ENCODE peak calls at places on chromosomes 4 and X, in seven cellular contexts. C, T, Z, Q, A, F and K are unnamed samples.

GRCh38 chrX:9682456-9682855 is 83.2 kb downstream of the GPR143 start:
- DNase-seq in Q (no peak), Z (no peak), C (peak), T (peak), A (no peak), F (peak), K (no peak)

GRCh38 chr4:152734015-152734698 is 45.4 kb downstream of the TIGD4 start:
- DNase-seq in Q (peak), A (no peak), Z (no peak), T (no peak), F (no peak), C (no peak), K (no peak)

GRCh38 chrX:71532078-71532752 is 689 bp upstream of the OGT start:
- DNase-seq in T (peak), C (no peak), F (no peak), Q (no peak), Z (no peak), A (no peak), K (no peak)

GRCh38 chr4:136664988-136665387 is 867.3 kb downstream of the PCDH18 start:
- DNase-seq in C (no peak), Q (no peak), A (no peak), T (no peak), Z (no peak), F (no peak), K (no peak)

GRCh38 chrX:97401154-97401553 is 517.4 kb downstream of the RPA4 start:
- DNase-seq in Q (no peak), Z (no peak), A (no peak), T (no peak), C (no peak), F (no peak), K (no peak)

GRCh38 chrX:119529355-119530276 is 35.6 kb downstream of the STEEP1 start:
- DNase-seq in F (no peak), Q (no peak), A (no peak), Z (no peak), T (no peak), C (no peak), K (no peak)

GRCh38 chr4:41214158-41215146 is at the start of gene APBB2:
- DNase-seq in T (peak), F (peak), Q (peak), Z (peak), C (peak), A (peak), K (peak)

GRCh38 chr4:183738081-183738673 is 79.1 kb downstream of the TRAPPC11 start:
- DNase-seq in A (no peak), F (no peak), C (no peak), Q (no peak), T (no peak), Z (no peak), K (no peak)

GRCh38 chrX:150849996-150850720 is 48.3 kb downstream of the CD99L2 start:
- DNase-seq in A (no peak), T (no peak), Z (no peak), Q (no peak), F (no peak), C (no peak), K (no peak)

GRCh38 chr4:180057891-180058643 is 2185.1 kb upstream of the TENM3 start:
- DNase-seq in Q (peak), F (peak), Z (peak), C (no peak), A (no peak), T (no peak), K (no peak)

GRCh38 chrX:135454816-135455215 is 33.1 kb downstream of the SMIM10L2A start:
- DNase-seq in T (no peak), A (no peak), F (no peak), Z (no peak), Q (no peak), C (no peak), K (no peak)

GRCh38 chr4:40283968-40284367 is 51.2 kb upstream of the CHRNA9 start:
- DNase-seq in Q (no peak), Z (no peak), T (no peak), C (no peak), F (peak), A (no peak), K (peak)

GRCh38 chrX:68997911-68998310 is 167.3 kb downstream of the PJA1 start:
- DNase-seq in F (no peak), C (no peak), Z (no peak), T (no peak), A (no peak), Q (no peak), K (no peak)

GRCh38 chr4:11635336-11635735 is 206.6 kb upstream of the HS3ST1 start:
- DNase-seq in A (peak), F (peak), Q (no peak), T (peak), Z (no peak), C (no peak), K (no peak)

GRCh38 chrX:124263743-124264142 is 68.7 kb upstream of the TEX13D start:
- DNase-seq in T (no peak), C (no peak), A (no peak), F (no peak), Z (no peak), Q (no peak), K (no peak)

GRCh38 chrX:66030505-66031317 is 9.2 kb downstream of the VSIG4 start:
- DNase-seq in T (peak), A (no peak), Q (no peak), C (no peak), Z (no peak), F (peak), K (peak)

GRCh38 chrX:147738260-147738659 is 173.5 kb upstream of the FMR1 start:
- DNase-seq in T (no peak), Q (no peak), F (no peak), A (no peak), C (no peak), Z (no peak), K (no peak)

GRCh38 chr4:1246901-1247810 is 1.8 kb downstream of the CTBP1 start:
- DNase-seq in F (peak), T (peak), Z (peak), C (no peak), Q (no peak), A (no peak), K (peak)

GRCh38 chrX:118644378-118644777 is 83.0 kb upstream of the IL13RA1 start:
- DNase-seq in F (peak), T (no peak), A (no peak), Z (no peak), Q (no peak), C (no peak), K (peak)

GRCh38 chrX:18617351-18617750 is 54.6 kb downstream of the RS1 start:
- DNase-seq in A (no peak), Z (no peak), C (no peak), F (peak), T (peak), Q (no peak), K (no peak)